ENCODE peak calls at places on chromosomes 1 and 21, in nine cellular contexts. One of them, this sample, is unnamed.

GRCh38 chr1:198577444-198577843 is 37.0 kb upstream of the ATP6V1G3 start:
- DNase-seq in adrenal gland: no peak
- DNase-seq in uterus: no peak
- DNase-seq in body of pancreas: no peak
- DNase-seq in activated B cell treated with CpG ODN at 0.5 μM for 24 hours: no peak
- DNase-seq in left ventricle myocardium inferior: no peak
- DNase-seq in K562: no peak
- DNase-seq in fibroblast of mammary gland: peak
- DNase-seq in neural progenitor cell: no peak
- DNase-seq in this sample: no peak

GRCh38 chr21:39209334-39209688 is 26.1 kb upstream of the PSMG1 start:
- DNase-seq in adrenal gland: no peak
- DNase-seq in uterus: no peak
- DNase-seq in body of pancreas: no peak
- DNase-seq in activated B cell treated with CpG ODN at 0.5 μM for 24 hours: no peak
- DNase-seq in left ventricle myocardium inferior: no peak
- DNase-seq in K562: no peak
- DNase-seq in fibroblast of mammary gland: no peak
- DNase-seq in neural progenitor cell: no peak
- DNase-seq in this sample: no peak

GRCh38 chr1:20447794-20448193 is 38.2 kb downstream of the CAMK2N1 start:
- DNase-seq in adrenal gland: no peak
- DNase-seq in uterus: no peak
- DNase-seq in body of pancreas: no peak
- DNase-seq in activated B cell treated with CpG ODN at 0.5 μM for 24 hours: no peak
- DNase-seq in left ventricle myocardium inferior: no peak
- DNase-seq in K562: no peak
- DNase-seq in fibroblast of mammary gland: no peak
- DNase-seq in neural progenitor cell: no peak
- DNase-seq in this sample: no peak

GRCh38 chr1:33273402-33273801 is 17.1 kb downstream of the ZNF362 start:
- DNase-seq in adrenal gland: no peak
- DNase-seq in uterus: no peak
- DNase-seq in body of pancreas: no peak
- DNase-seq in activated B cell treated with CpG ODN at 0.5 μM for 24 hours: no peak
- DNase-seq in left ventricle myocardium inferior: no peak
- DNase-seq in K562: no peak
- DNase-seq in fibroblast of mammary gland: no peak
- DNase-seq in neural progenitor cell: no peak
- DNase-seq in this sample: no peak

GRCh38 chr1:65850281-65850680 is 57.6 kb downstream of the PDE4B start:
- DNase-seq in adrenal gland: no peak
- DNase-seq in uterus: no peak
- DNase-seq in body of pancreas: no peak
- DNase-seq in activated B cell treated with CpG ODN at 0.5 μM for 24 hours: no peak
- DNase-seq in left ventricle myocardium inferior: no peak
- DNase-seq in K562: no peak
- DNase-seq in fibroblast of mammary gland: no peak
- DNase-seq in neural progenitor cell: no peak
- DNase-seq in this sample: no peak

GRCh38 chr1:119971710-119972570 is 75.6 kb upstream of the ADAM30 start:
- DNase-seq in adrenal gland: no peak
- DNase-seq in uterus: no peak
- DNase-seq in body of pancreas: no peak
- DNase-seq in activated B cell treated with CpG ODN at 0.5 μM for 24 hours: no peak
- DNase-seq in left ventricle myocardium inferior: no peak
- DNase-seq in K562: no peak
- DNase-seq in fibroblast of mammary gland: no peak
- DNase-seq in neural progenitor cell: no peak
- DNase-seq in this sample: no peak

GRCh38 chr1:114208659-114209215 is 55.1 kb upstream of the SYT6 start:
- DNase-seq in adrenal gland: no peak
- DNase-seq in uterus: no peak
- DNase-seq in body of pancreas: no peak
- DNase-seq in activated B cell treated with CpG ODN at 0.5 μM for 24 hours: no peak
- DNase-seq in left ventricle myocardium inferior: no peak
- DNase-seq in K562: no peak
- DNase-seq in fibroblast of mammary gland: peak
- DNase-seq in neural progenitor cell: no peak
- DNase-seq in this sample: no peak

GRCh38 chr1:16445052-16445451 is 4.5 kb downstream of the NECAP2 start:
- DNase-seq in adrenal gland: no peak
- DNase-seq in uterus: no peak
- DNase-seq in body of pancreas: no peak
- DNase-seq in activated B cell treated with CpG ODN at 0.5 μM for 24 hours: no peak
- DNase-seq in left ventricle myocardium inferior: no peak
- DNase-seq in K562: peak
- DNase-seq in fibroblast of mammary gland: no peak
- DNase-seq in neural progenitor cell: no peak
- DNase-seq in this sample: no peak

GRCh38 chr1:37574834-37575479 is 18.2 kb downstream of the DNALI1 start:
- DNase-seq in adrenal gland: no peak
- DNase-seq in uterus: no peak
- DNase-seq in body of pancreas: no peak
- DNase-seq in activated B cell treated with CpG ODN at 0.5 μM for 24 hours: no peak
- DNase-seq in left ventricle myocardium inferior: no peak
- DNase-seq in K562: no peak
- DNase-seq in fibroblast of mammary gland: peak
- DNase-seq in neural progenitor cell: no peak
- DNase-seq in this sample: no peak

GRCh38 chr1:45327644-45328515 is 1.2 kb downstream of the HPDL start:
- DNase-seq in adrenal gland: no peak
- DNase-seq in uterus: no peak
- DNase-seq in body of pancreas: no peak
- DNase-seq in activated B cell treated with CpG ODN at 0.5 μM for 24 hours: no peak
- DNase-seq in left ventricle myocardium inferior: no peak
- DNase-seq in K562: peak
- DNase-seq in fibroblast of mammary gland: no peak
- DNase-seq in neural progenitor cell: no peak
- DNase-seq in this sample: no peak

GRCh38 chr1:108686609-108687313 is 5.3 kb upstream of the PRPF38B start:
- DNase-seq in adrenal gland: peak
- DNase-seq in uterus: no peak
- DNase-seq in body of pancreas: no peak
- DNase-seq in activated B cell treated with CpG ODN at 0.5 μM for 24 hours: no peak
- DNase-seq in left ventricle myocardium inferior: no peak
- DNase-seq in K562: no peak
- DNase-seq in fibroblast of mammary gland: peak
- DNase-seq in neural progenitor cell: no peak
- DNase-seq in this sample: no peak

GRCh38 chr1:69982992-69983391 is 222.4 kb downstream of the LRRC40 start:
- DNase-seq in adrenal gland: no peak
- DNase-seq in uterus: no peak
- DNase-seq in body of pancreas: no peak
- DNase-seq in activated B cell treated with CpG ODN at 0.5 μM for 24 hours: no peak
- DNase-seq in left ventricle myocardium inferior: no peak
- DNase-seq in K562: no peak
- DNase-seq in fibroblast of mammary gland: peak
- DNase-seq in neural progenitor cell: no peak
- DNase-seq in this sample: no peak

DNA sequence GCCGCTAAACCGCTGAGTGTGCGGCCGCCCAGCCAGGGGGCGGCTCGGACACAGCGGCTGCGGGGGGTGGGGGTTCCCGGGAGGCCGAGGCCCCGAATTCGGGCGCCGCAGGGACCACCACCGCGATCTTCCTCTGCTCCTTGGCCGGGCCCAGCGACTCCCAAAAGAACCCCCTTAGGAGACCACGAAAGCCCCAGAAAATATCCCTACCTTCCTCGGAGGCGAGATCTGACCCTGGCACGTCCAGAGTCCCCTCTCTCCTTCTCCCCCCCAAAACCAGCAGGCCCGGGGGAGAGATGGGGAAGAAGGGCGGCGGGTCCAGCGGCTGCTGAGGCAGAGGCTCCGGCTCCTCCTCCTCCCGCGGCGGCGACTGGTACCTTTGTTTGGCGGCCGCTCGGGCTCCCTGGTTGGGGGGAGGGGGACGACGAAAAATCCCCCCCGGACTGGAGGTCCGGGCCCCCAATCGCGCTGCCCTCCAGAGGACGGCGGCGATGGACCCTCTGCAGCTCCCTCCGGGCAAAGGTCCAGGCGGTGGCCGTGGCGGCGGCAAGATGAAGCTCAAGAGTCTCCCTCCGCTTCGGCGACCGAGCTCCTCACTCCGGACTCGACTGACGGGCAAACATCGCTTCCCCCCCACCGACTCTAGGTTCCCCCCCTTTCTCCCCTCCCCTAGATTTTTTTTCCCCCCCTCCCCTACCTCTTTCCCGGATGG is at the start of gene ARID4B:
- DNase-seq in adrenal gland: no peak
- DNase-seq in uterus: no peak
- DNase-seq in body of pancreas: no peak
- DNase-seq in activated B cell treated with CpG ODN at 0.5 μM for 24 hours: peak
- DNase-seq in left ventricle myocardium inferior: peak
- DNase-seq in K562: peak
- DNase-seq in fibroblast of mammary gland: no peak
- DNase-seq in neural progenitor cell: peak
- DNase-seq in this sample: peak
- TF ChIP-seq CTCF in adrenal gland: no peak
- TF ChIP-seq CTCF in uterus: peak
- TF ChIP-seq CTCF in body of pancreas: no peak
- TF ChIP-seq CTCF in activated B cell treated with CpG ODN at 0.5 μM for 24 hours: no peak
- TF ChIP-seq CTCF in left ventricle myocardium inferior: no peak
- TF ChIP-seq CTCF in K562: no peak
- TF ChIP-seq CTCF in fibroblast of mammary gland: no peak
- TF ChIP-seq CTCF in neural progenitor cell: no peak
- TF ChIP-seq CTCF in this sample: no peak

DNA sequence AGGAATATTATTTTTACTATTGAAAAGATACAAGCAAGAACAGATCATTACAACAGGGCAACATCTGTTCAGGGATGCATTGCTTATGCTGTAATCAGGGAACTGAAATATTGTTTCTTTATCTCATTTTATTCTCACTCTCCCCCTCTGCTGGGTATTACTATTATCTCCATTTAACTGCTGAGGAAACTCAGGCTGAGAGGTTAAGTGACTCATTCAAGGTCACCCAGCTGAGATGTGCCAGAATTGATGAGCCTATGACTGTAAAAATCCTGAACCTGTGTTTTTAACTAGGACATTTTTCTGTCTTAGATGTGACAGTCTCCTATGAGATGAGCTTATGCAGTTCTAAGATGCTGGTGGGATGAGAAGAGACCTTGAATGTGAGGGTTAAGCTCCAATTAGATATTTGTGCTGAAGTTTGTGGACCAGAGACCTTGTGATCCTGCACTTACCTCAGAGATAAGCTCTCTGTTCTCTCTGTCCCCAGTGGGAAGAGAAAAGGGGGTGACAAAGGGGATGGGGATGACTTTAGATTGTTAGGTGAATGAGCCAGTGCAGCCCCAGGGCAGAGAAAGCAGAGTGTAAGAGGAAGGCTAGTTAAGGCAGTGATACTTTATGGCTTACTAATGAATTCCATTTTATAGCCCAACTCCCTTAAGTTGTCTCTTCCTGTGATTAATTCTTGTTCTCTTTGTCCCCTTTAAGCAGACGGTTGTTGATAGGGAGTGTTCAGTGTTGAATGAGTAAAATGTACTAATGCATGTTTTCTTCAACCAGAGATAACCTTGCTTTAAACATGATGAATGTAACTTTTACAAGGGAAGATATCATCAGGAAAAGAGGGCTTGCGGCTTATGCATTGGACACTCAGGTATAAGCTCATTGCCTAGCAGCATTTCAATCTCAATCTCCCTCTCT is 111.4 kb downstream of the HLX start:
- DNase-seq in adrenal gland: no peak
- DNase-seq in uterus: no peak
- DNase-seq in body of pancreas: no peak
- DNase-seq in activated B cell treated with CpG ODN at 0.5 μM for 24 hours: no peak
- DNase-seq in left ventricle myocardium inferior: no peak
- DNase-seq in K562: peak
- DNase-seq in fibroblast of mammary gland: peak
- DNase-seq in neural progenitor cell: no peak
- DNase-seq in this sample: no peak
- TF ChIP-seq CTCF in adrenal gland: no peak
- TF ChIP-seq CTCF in uterus: no peak
- TF ChIP-seq CTCF in body of pancreas: no peak
- TF ChIP-seq CTCF in activated B cell treated with CpG ODN at 0.5 μM for 24 hours: no peak
- TF ChIP-seq CTCF in left ventricle myocardium inferior: no peak
- TF ChIP-seq CTCF in K562: peak
- TF ChIP-seq CTCF in fibroblast of mammary gland: peak
- TF ChIP-seq CTCF in neural progenitor cell: no peak
- TF ChIP-seq CTCF in this sample: peak

DNA sequence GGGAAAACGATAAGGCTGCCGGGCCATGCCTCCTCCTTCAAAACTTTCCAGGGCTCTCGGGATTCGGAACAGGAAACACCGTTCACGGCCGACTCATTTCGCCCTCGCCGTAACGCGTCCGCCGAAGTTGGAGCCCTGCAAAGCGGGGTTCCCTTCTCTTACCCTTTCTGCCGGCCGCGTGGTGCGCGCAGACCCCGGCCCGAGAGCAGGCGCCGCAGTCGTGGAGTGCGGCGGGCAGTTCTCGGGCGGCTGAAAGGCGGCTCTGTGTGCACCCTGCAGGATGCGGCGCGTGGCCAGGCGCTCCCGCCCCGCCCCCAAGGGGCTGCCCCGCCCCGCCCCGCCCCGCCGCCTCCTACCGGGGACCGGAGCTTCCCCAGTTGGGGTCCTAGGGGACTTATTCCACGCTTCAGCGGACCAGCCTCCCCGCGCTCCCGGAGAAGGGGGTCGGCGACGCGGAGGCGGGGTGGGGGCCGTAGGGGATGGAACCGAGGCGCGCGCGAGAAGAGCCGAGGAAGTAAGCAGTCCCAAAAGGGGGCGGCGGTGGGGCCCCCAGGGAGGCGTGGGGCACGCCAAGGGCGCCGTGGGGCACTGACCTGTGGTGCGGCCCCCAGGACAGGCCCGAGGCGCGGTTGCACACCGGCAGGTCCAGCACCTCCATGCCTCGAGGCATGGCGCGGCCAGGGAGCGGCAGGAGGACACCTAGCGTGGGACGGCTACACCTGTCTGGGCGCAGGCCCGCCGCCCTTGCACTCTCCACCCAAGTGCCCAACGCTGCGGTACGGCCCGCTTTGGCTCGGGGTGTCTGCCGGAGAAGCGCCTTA is at the start of gene MCOLN2:
- DNase-seq in adrenal gland: no peak
- DNase-seq in uterus: no peak
- DNase-seq in body of pancreas: peak
- DNase-seq in activated B cell treated with CpG ODN at 0.5 μM for 24 hours: peak
- DNase-seq in left ventricle myocardium inferior: peak
- DNase-seq in K562: peak
- DNase-seq in fibroblast of mammary gland: peak
- DNase-seq in neural progenitor cell: peak
- DNase-seq in this sample: no peak
- TF ChIP-seq CTCF in adrenal gland: no peak
- TF ChIP-seq CTCF in uterus: no peak
- TF ChIP-seq CTCF in body of pancreas: no peak
- TF ChIP-seq CTCF in activated B cell treated with CpG ODN at 0.5 μM for 24 hours: no peak
- TF ChIP-seq CTCF in left ventricle myocardium inferior: peak
- TF ChIP-seq CTCF in K562: no peak
- TF ChIP-seq CTCF in fibroblast of mammary gland: no peak
- TF ChIP-seq CTCF in neural progenitor cell: peak
- TF ChIP-seq CTCF in this sample: no peak

DNA sequence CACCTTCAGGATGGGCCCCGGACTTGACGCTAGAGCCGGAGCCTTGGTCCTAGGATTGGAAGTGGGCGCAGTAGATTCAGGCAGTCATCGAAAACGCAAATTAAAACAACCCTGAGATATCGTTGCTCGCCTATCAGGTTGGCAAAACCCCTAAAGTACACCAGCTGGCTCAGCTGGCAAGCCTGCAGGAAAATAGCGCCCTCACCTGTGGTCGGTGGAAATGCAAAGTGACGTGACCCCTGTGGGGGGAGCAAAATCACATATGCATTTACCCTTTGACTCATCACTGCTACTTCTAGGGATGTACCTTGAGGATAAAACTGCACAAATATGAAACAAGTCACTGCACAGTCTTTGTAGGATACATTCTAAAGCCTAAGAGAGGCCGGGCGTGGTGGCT is 170.3 kb upstream of the TMEM51 start:
- DNase-seq in adrenal gland: no peak
- DNase-seq in uterus: no peak
- DNase-seq in body of pancreas: no peak
- DNase-seq in activated B cell treated with CpG ODN at 0.5 μM for 24 hours: no peak
- DNase-seq in left ventricle myocardium inferior: no peak
- DNase-seq in K562: peak
- DNase-seq in fibroblast of mammary gland: no peak
- DNase-seq in neural progenitor cell: no peak
- DNase-seq in this sample: no peak
- TF ChIP-seq CTCF in adrenal gland: no peak
- TF ChIP-seq CTCF in uterus: no peak
- TF ChIP-seq CTCF in body of pancreas: no peak
- TF ChIP-seq CTCF in activated B cell treated with CpG ODN at 0.5 μM for 24 hours: no peak
- TF ChIP-seq CTCF in left ventricle myocardium inferior: no peak
- TF ChIP-seq CTCF in K562: peak
- TF ChIP-seq CTCF in fibroblast of mammary gland: no peak
- TF ChIP-seq CTCF in neural progenitor cell: peak
- TF ChIP-seq CTCF in this sample: no peak